ENCODE peak calls at places on chromosomes 6 and 20, in six cellular contexts. K is fibroblast of lung, Z is mesendoderm, S is neuronal stem cell, M is MM.1S, J is GM23248. I is an unnamed sample.

GRCh38 chr20:62805711-62806382 is 1.2 kb downstream of the OGFR start:
- DNase-seq in K (no peak), Z (no peak), S (peak; percentile 72), M (no peak), J (no peak), I (no peak)

GRCh38 chr6:14282854-14283505 is 165.4 kb downstream of the CD83 start:
- DNase-seq in K (no peak), Z (no peak), S (no peak), M (no peak), J (no peak), I (no peak)

GRCh38 chr6:5403619-5404018 is 142.3 kb downstream of the FARS2 start:
- DNase-seq in K (peak; percentile 27), Z (no peak), S (no peak), M (no peak), J (peak; percentile 64), I (no peak)

GRCh38 chr6:137148291-137149076 is 25.0 kb downstream of the IL22RA2 start:
- DNase-seq in K (no peak), Z (no peak), S (no peak), M (no peak), J (peak; percentile 63), I (no peak)

GRCh38 chr6:11875325-11876109 is 96.9 kb upstream of the ADTRP start:
- DNase-seq in K (no peak), Z (no peak), S (peak; percentile 20), M (no peak), J (no peak), I (no peak)

GRCh38 chr6:130324657-130325056 is 41.2 kb upstream of the TMEM200A start:
- DNase-seq in K (peak; percentile 90), Z (no peak), S (no peak), M (no peak), J (peak; percentile 92), I (no peak)

GRCh38 chr20:52914870-52915269 is 57.3 kb upstream of the TSHZ2 start:
- DNase-seq in K (no peak), Z (no peak), S (no peak), M (no peak), J (no peak), I (no peak)

GRCh38 chr6:166470029-166470862 is 87.5 kb upstream of the MPC1 start:
- DNase-seq in K (no peak), Z (no peak), S (no peak), M (no peak), J (no peak), I (no peak)

GRCh38 chr6:42368156-42368555 is 83.6 kb downstream of the TRERF1 start:
- DNase-seq in K (no peak), Z (no peak), S (no peak), M (no peak), J (no peak), I (no peak)

GRCh38 chr6:72760130-72760793 is 138.4 kb downstream of the KCNQ5 start:
- DNase-seq in K (peak; percentile 41), Z (no peak), S (no peak), M (no peak), J (peak; percentile 31), I (no peak)

GRCh38 chr6:151808331-151809241 is 1.1 kb downstream of the ESR1 start:
- DNase-seq in K (no peak), Z (peak; percentile 22), S (no peak), M (peak; percentile 18), J (peak; percentile 42), I (peak; percentile 70)

GRCh38 chr6:33633462-33634158 is 12.5 kb downstream of the ITPR3 start:
- DNase-seq in K (peak; percentile 53), Z (peak; percentile 68), S (no peak), M (peak; percentile 67), J (peak; percentile 84), I (peak; percentile 89)

GRCh38 chr20:33731693-33732165 is at the start of gene ZNF341:
- DNase-seq in K (peak; percentile 73), Z (peak; percentile 91), S (peak; percentile 91), M (peak; percentile 92), J (peak; percentile 94), I (peak; percentile 96)

GRCh38 chr6:160112628-160113294 is 8.9 kb upstream of the SLC22A1 start:
- DNase-seq in K (no peak), Z (no peak), S (no peak), M (no peak), J (no peak), I (no peak)

GRCh38 chr6:158072083-158072721 is 90.5 kb downstream of the SYNJ2 start:
- DNase-seq in K (peak; percentile 63), Z (peak; percentile 72), S (peak; percentile 58), M (peak; percentile 27), J (peak; percentile 82), I (peak; percentile 90)

GRCh38 chr20:53972179-53972578 is 98.2 kb downstream of the BCAS1 start:
- DNase-seq in K (no peak), Z (peak; percentile 42), S (no peak), M (no peak), J (peak; percentile 56), I (no peak)

DNA sequence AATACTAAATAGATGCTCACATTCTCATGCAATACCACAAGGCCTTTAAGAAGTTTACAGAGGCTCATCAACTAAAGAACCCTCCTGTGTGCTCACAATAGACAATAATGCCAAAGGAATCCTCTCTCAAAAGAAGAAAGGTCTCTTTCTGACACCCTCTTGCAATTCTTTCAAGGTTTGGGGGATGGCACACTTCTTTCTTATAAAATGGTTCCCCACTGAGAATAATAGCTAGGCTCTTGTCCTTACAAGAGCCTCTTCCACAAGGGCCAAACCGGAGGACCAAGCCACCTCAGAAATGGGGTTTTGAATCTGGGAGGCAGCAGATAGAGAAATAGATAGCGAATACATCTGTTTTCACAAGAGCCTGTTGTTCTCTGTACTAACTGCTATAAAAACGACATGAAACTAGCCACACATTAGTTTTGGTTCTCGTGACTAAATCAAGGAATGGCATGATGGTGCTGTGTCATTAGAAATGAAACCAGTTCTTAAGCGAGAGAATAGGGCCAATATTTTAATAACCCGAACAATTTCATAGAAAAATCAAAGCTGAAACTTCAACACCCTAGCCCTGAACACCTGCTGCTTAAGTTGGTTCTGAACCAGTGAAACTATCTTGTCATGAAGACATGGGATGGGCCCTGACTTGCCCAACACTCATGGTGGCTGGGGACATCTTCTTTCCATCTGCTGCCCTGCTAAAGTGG is 81.1 kb downstream of the PRDM1 start:
- DNase-seq in K (no peak), Z (no peak), S (peak; percentile 15), M (peak; percentile 95), J (no peak), I (peak; percentile 41)
- H3K9ac ChIP-seq in K (no peak overlapping the region), Z (no peak overlapping the region), S (no peak overlapping the region), M (peak overlapping the region; percentile 73), J (no peak overlapping the region), I (no peak overlapping the region)

GRCh38 chr6:28643017-28643740 is 117.5 kb downstream of the GPX5 start:
- DNase-seq in K (peak; percentile 81), Z (peak; percentile 97), S (no peak), M (peak; percentile 35), J (peak; percentile 73), I (peak; percentile 90)
- H3K4me3 ChIP-seq in K (no peak overlapping the region), Z (peak overlapping the region; percentile 4), S (peak overlapping the region; percentile 69), M (peak overlapping the region; percentile 33), J (peak overlapping the region; percentile 45), I (no peak overlapping the region)

GRCh38 chr6:2893276-2893675 is 9.8 kb downstream of the SERPINB9 start:
- DNase-seq in K (no peak), Z (no peak), S (no peak), M (no peak), J (no peak), I (peak; percentile 13)
- H3K27ac ChIP-seq in K (no peak overlapping the region), Z (no peak overlapping the region), S (no peak overlapping the region), M (no peak overlapping the region), J (no peak overlapping the region), I (no peak overlapping the region)

DNA sequence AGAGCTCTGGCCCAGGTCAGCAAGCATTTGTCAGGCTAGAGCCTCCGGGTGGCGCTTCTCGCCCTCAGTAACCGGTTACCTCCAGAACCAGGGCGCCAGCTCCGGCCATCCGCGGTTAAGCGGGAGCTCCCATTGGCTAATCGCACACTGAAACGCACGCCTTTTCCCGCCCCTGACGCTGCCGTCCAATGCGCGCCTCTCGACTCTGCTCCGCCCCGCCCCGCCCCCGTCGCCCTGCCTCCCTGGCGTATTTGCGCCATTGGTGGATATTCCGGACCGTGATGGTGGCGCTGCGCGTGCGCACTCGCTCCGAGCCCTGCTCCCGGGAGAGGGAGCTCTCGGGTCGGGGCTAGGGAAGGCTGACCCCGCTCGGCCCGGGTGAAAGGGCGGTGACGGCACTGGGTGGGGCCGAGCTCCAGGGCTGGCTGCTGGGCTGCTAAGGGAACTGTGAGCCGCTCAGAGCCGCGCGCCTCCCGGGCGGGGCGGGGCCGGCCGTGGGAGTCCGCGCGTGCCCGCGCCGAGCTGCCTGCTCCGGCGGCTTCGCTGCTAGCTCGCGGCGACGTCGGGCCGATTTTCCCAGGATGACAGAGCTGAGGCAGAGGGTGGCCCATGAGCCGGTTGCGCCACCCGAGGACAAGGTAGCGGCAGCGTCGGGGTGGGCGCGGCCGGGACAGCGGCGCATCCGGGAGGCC is at the start of gene CDS2:
- DNase-seq in K (peak; percentile 97), Z (peak; percentile 99), S (peak; percentile 99), M (peak; percentile 99), J (peak; percentile 99), I (peak; percentile 100)
- H3K9ac ChIP-seq in K (peak within 1 kb of the TSS; percentile 92), Z (peak within 1 kb of the TSS; percentile 93), S (peak within 1 kb of the TSS; percentile 99), M (peak within 1 kb of the TSS; percentile 87), J (peak within 1 kb of the TSS; percentile 90), I (peak within 1 kb of the TSS; percentile 93)

GRCh38 chr6:26045939-26046368 is 41.3 kb upstream of the HFE start:
- DNase-seq in K (no peak), Z (no peak), S (no peak), M (peak; percentile 76), J (no peak), I (no peak)
- H3K4me3 ChIP-seq in K (peak overlapping the region; percentile 25), Z (peak overlapping the region; percentile 59), S (peak overlapping the region; percentile 88), M (peak overlapping the region; percentile 56), J (peak overlapping the region; percentile 77), I (no peak overlapping the region)

DNA sequence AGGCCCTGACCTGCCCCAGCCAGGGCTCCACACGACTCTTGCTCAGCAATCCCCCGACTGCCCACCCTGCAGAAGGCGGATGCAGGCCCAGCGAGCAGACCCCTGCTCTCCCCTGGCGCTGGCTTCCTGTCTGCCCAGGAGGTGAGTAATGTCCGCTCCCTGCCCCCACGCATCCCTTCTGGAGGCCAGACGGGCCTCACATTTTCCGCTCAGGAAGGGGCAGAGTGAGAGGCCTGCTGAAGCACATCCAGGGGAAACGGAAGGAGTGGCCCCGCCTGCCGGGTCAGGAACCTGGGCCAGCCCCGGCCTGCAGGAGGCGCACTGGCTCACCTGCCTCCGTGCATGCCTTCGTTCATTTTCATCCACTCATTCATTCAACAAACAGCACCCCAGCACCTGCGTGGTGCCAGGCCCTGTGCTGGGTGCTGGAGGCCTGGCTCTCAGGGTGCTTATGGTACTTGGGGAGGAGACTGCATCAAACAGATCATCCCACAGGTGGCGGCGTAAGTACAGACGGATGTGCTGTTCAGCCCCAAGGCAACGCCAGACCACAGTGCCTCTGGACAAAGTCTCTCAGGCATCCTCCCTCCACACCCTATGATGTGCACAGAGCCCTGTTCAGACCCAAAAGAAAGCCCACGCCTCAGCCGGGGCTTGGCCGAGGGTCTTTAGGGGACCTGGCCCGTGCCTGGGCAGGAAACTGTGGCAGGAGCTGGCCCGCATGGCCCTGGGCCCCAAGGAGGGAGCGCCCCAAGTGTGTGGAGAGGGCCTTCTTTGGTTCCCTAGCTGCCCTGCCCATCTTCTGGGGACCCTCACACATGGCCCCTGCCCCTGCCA is 112.1 kb downstream of the ASXL1 start:
- DNase-seq in K (peak; percentile 92), Z (peak; percentile 93), S (no peak), M (peak; percentile 31), J (peak; percentile 29), I (peak; percentile 88)
- H3K27ac ChIP-seq in K (no peak overlapping the region), Z (peak overlapping the region; percentile 53), S (no peak overlapping the region), M (no peak overlapping the region), J (no peak overlapping the region), I (peak overlapping the region; percentile 60)

DNA sequence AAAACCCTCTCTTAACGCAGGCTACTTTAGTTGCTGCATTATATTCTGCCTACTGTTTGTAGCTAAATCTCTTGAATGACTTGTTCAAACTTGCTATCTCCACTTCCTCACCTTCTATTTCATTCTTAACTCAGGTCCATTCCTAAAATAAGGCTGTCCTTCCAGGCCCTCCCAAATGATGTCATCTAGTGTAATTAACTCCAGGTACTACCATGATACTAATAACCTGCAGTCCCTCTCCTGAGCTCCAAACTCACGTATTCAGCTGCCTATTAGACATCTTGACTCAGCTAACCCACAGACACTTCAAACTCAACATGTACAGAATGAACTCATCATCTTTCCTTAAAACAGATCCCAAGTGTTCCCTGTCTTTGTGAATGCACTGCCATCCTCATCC is 10.5 kb upstream of the TOP1 start:
- DNase-seq in K (no peak), Z (no peak), S (no peak), M (no peak), J (no peak), I (no peak)
- H3K9ac ChIP-seq in K (no peak overlapping the region), Z (no peak overlapping the region), S (no peak overlapping the region), M (no peak overlapping the region), J (no peak overlapping the region), I (no peak overlapping the region)